ENCODE peak calls at places on chromosome 22, in five cellular contexts. E is breast epithelium, O is right atrium auricular region, J is GM23338, D is mucosa of descending colon. H is an unnamed sample.

GRCh38 chr22:45157907-45158306 is 5.8 kb upstream of the NUP50 start:
- DNase-seq in E (no peak), O (no peak), J (no peak), D (no peak), H (no peak)

GRCh38 chr22:28231423-28231822 is 312.4 kb upstream of the PITPNB start:
- DNase-seq in E (no peak), O (no peak), J (peak; percentile 68), D (no peak), H (no peak)

GRCh38 chr22:47289316-47289985 is 527.0 kb downstream of the TBC1D22A start:
- DNase-seq in E (no peak), O (no peak), J (no peak), D (no peak), H (no peak)

GRCh38 chr22:44776535-44777363 is 24.4 kb downstream of the ARHGAP8 start:
- DNase-seq in E (no peak), O (no peak), J (no peak), D (peak; percentile 62), H (no peak)

GRCh38 chr22:25478573-25478972 is 85.9 kb upstream of the GRK3 start:
- DNase-seq in E (no peak), O (no peak), J (no peak), D (no peak), H (no peak)

GRCh38 chr22:42653992-42654391 is 4.8 kb upstream of the CYB5R3 start:
- DNase-seq in E (no peak), O (no peak), J (no peak), D (no peak), H (no peak)

GRCh38 chr22:19233189-19233661 is 54.7 kb upstream of the SLC25A1 start:
- DNase-seq in E (no peak), O (no peak), J (no peak), D (no peak), H (no peak)

GRCh38 chr22:20026996-20027601 is 6.2 kb downstream of the TANGO2 start:
- DNase-seq in E (no peak), O (no peak), J (no peak), D (no peak), H (no peak)

GRCh38 chr22:37639070-37639760 is at the start of gene SH3BP1:
- DNase-seq in E (no peak), O (no peak), J (peak; percentile 87), D (peak; percentile 89), H (no peak)

GRCh38 chr22:46001426-46002106 is 24.6 kb upstream of the WNT7B start:
- DNase-seq in E (no peak), O (no peak), J (no peak), D (peak; percentile 22), H (no peak)

GRCh38 chr22:31104869-31105268 is 2.5 kb downstream of the SELENOM start:
- DNase-seq in E (no peak), O (no peak), J (peak; percentile 93), D (no peak), H (no peak)

GRCh38 chr22:31106651-31107205 is 640 bp downstream of the SELENOM start:
- DNase-seq in E (no peak), O (no peak), J (peak; percentile 39), D (no peak), H (peak; percentile 84)

GRCh38 chr22:31106001-31106571 is 1.3 kb downstream of the SELENOM start:
- DNase-seq in E (no peak), O (no peak), J (no peak), D (no peak), H (peak; percentile 76)

GRCh38 chr22:31103899-31104694 is 3.3 kb downstream of the SELENOM start:
- DNase-seq in E (no peak), O (no peak), J (no peak), D (peak; percentile 46), H (no peak)

GRCh38 chr22:31105282-31105929 is 2.0 kb downstream of the SELENOM start:
- DNase-seq in E (no peak), O (no peak), J (no peak), D (no peak), H (peak; percentile 73)
- H3K4me3 ChIP-seq in E (peak overlapping the region; percentile 98), O (no peak overlapping the region), J (peak overlapping the region; percentile 48), D (no peak overlapping the region), H (peak overlapping the region; percentile 97)

GRCh38 chr22:41091139-41092022 is 1.0 kb upstream of the EP300 start:
- DNase-seq in E (peak; percentile 99), O (peak; percentile 99), J (peak; percentile 99), D (peak; percentile 99), H (peak; percentile 100)

GRCh38 chr22:41096391-41096790 is 4.0 kb downstream of the EP300 start:
- DNase-seq in E (no peak), O (no peak), J (no peak), D (no peak), H (no peak)

GRCh38 chr22:41092847-41093371 is 517 bp downstream of the EP300 start:
- DNase-seq in E (no peak), O (no peak), J (peak; percentile 62), D (no peak), H (no peak)

GRCh38 chr22:41094036-41094435 is 1.6 kb downstream of the EP300 start:
- DNase-seq in E (no peak), O (no peak), J (peak; percentile 46), D (no peak), H (no peak)

GRCh38 chr22:41092023-41092817 is at the start of gene EP300:
- DNase-seq in E (peak; percentile 90), O (peak; percentile 83), J (peak; percentile 72), D (peak; percentile 90), H (peak; percentile 89)
- TF ChIP-seq CTCF in E (peak; percentile 52), O (no peak), J (no peak), D (no peak), H (no peak)

GRCh38 chr22:50082961-50083461 is 2.2 kb downstream of the MLC1 start:
- DNase-seq in E (no peak), O (no peak), J (no peak), D (no peak), H (no peak)

GRCh38 chr22:50082197-50082715 is 3.0 kb downstream of the MLC1 start:
- DNase-seq in E (no peak), O (no peak), J (no peak), D (no peak), H (no peak)

GRCh38 chr22:50084085-50084484 is 1.1 kb downstream of the MLC1 start:
- DNase-seq in E (no peak), O (no peak), J (no peak), D (no peak), H (no peak)

GRCh38 chr22:50084570-50084969 is 656 bp downstream of the MLC1 start:
- DNase-seq in E (no peak), O (no peak), J (no peak), D (no peak), H (no peak)

DNA sequence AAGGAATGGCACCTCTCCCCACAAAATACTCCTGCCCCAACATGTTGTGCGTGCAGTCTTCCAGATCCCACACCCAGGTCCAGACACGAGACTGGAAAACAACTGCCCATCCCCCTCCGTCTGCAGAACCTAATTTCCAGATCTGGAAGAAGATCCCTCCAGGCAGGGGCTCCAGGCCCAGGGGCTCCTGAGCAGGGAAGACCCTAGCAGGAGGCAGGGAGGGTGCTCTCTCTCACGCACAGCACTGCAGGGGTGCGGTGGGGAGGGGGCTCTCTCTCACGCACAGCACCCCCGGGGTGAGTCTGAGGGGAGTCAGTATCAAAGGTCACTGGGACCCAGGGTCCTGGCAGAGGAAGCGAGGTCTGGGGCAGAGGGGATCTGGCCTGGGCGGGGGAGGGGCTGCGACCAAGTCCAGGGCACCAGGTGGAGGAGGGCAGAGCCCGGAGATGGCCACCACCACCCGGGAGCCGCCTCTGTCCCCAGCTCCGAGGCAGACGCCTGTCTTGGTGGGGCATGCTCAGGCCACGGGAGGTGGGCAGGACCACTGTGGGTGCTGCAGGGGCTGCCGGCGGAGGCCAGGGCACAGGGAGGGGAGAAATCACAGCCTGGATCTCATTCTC is 1.7 kb downstream of the MLC1 start:
- DNase-seq in E (no peak), O (no peak), J (no peak), D (no peak), H (no peak)
- H3K4me3 ChIP-seq in E (no peak overlapping the region), O (no peak overlapping the region), J (no peak overlapping the region), D (no peak overlapping the region), H (no peak overlapping the region)

GRCh38 chr22:22099833-22100812 is 117.5 kb upstream of the TOP3B start:
- DNase-seq in E (no peak), O (peak; percentile 36), J (peak; percentile 50), D (no peak), H (no peak)
- TF ChIP-seq CTCF in E (no peak), O (no peak), J (peak; percentile 68), D (no peak), H (no peak)

GRCh38 chr22:26658671-26659478 is 1.5 kb downstream of the MIAT start:
- DNase-seq in E (peak; percentile 26), O (no peak), J (peak; percentile 99), D (peak; percentile 53), H (no peak)
- H3K4me3 ChIP-seq in E (peak overlapping the region; percentile 57), O (peak overlapping the region; percentile 40), J (peak overlapping the region; percentile 99), D (no peak overlapping the region), H (peak overlapping the region; percentile 63)

GRCh38 chr22:38964306-38964705 is 6.9 kb downstream of the APOBEC3A start:
- DNase-seq in E (no peak), O (no peak), J (no peak), D (peak; percentile 30), H (no peak)
- TF ChIP-seq CTCF in E (no peak), O (no peak), J (no peak), D (no peak), H (no peak)

GRCh38 chr22:39242809-39243442 is 1.9 kb downstream of the PDGFB start:
- DNase-seq in E (peak; percentile 68), O (no peak), J (peak; percentile 84), D (no peak), H (no peak)

GRCh38 chr22:39239561-39240423 is 5.0 kb downstream of the PDGFB start:
- DNase-seq in E (peak; percentile 93), O (no peak), J (no peak), D (peak; percentile 90), H (no peak)

GRCh38 chr22:39242389-39242808 is 2.4 kb downstream of the PDGFB start:
- DNase-seq in E (no peak), O (no peak), J (peak; percentile 77), D (no peak), H (no peak)

GRCh38 chr22:39241632-39242388 is 3.0 kb downstream of the PDGFB start:
- DNase-seq in E (no peak), O (no peak), J (no peak), D (no peak), H (no peak)

DNA sequence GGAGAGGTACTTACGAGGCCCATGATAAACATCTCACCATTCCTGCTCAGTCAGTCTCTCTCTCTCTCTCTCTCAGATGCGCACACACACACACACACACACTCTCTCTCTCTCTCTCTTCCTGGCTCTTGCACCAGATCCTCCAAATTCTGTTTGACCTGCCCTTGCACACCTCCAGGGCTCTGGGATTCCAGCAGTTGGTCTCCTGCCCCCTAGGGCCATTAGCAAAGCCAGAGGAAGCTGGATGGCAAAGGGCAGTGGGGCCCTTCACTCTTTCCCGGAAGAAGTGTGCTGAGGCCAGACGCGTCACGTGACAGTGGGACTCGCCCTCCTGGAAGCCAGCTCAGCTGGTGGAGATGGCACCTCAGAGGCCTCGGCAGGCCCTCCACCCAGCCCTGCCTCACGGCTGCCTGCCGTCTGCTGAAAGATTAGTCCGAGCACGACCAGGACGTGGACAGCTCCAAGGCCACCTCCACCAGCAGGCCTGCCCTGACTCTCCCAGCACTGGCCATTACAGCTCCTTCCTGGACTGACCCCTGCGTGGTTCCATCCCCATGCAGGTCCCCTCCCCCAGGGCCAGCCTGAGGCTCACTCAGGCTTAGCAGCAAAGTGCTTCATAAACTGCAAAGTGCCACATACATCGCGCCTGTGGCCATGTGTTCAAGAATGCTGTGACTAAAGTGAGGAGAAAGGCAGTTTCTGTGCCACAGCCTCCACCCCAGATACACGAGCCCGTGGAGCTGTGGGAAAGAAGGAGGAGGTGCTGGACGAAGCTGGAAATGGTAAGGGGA is 3.7 kb downstream of the PDGFB start:
- DNase-seq in E (peak; percentile 71), O (peak; percentile 76), J (no peak), D (peak; percentile 79), H (no peak)
- H3K4me3 ChIP-seq in E (peak overlapping the region; percentile 80), O (peak overlapping the region; percentile 61), J (peak overlapping the region; percentile 78), D (no peak overlapping the region), H (peak overlapping the region; percentile 75)

H was measured in coronary artery.